ENCODE peak calls at places on chromosomes 7 and 10, in nine cellular contexts. N, A, I, S, Z, X, R, D and C are unnamed samples.

GRCh38 chr10:112332509-112333228 is 41.2 kb upstream of the ACSL5 start:
- DNase-seq in D (no peak), X (no peak), I (no peak), R (no peak), S (no peak), A (no peak), Z (peak; percentile 16), N (no peak), C (no peak)

GRCh38 chr7:46752881-46753366 is 829.0 kb downstream of the TNS3 start:
- DNase-seq in N (peak; percentile 54), R (no peak), I (no peak), D (no peak), A (no peak), Z (no peak), S (no peak), X (no peak), C (no peak)

GRCh38 chr10:99529483-99530107 is 3.1 kb upstream of the NKX2-3 start:
- DNase-seq in R (no peak), S (no peak), D (no peak), N (no peak), X (no peak), A (no peak), I (no peak), Z (no peak), C (no peak)

GRCh38 chr10:85977642-85978041 is 389.0 kb downstream of the GRID1 start:
- DNase-seq in S (no peak), X (no peak), N (no peak), D (no peak), A (no peak), R (peak; percentile 5), Z (no peak), I (no peak), C (no peak)

GRCh38 chr7:929311-929711 is 25.2 kb downstream of the ADAP1 start:
- DNase-seq in I (no peak), Z (no peak), S (no peak), A (no peak), D (no peak), R (no peak), X (no peak), N (no peak), C (no peak)

GRCh38 chr10:71268247-71268691 is 50.8 kb upstream of the SLC29A3 start:
- DNase-seq in I (no peak), A (peak; percentile 51), R (peak; percentile 68), Z (no peak), S (no peak), X (no peak), D (no peak), N (no peak), C (peak; percentile 74)

GRCh38 chr10:22156750-22157149 is 61.1 kb downstream of the EBLN1 start:
- DNase-seq in S (no peak), I (no peak), Z (no peak), A (no peak), R (no peak), X (no peak), D (no peak), N (no peak), C (no peak)

GRCh38 chr10:11017575-11018425 is at the start of gene CELF2:
- DNase-seq in R (peak; percentile 82), D (peak; percentile 24), S (peak; percentile 5), Z (peak; percentile 16), I (no peak), A (no peak), X (peak; percentile 23), N (peak; percentile 60), C (peak; percentile 65)

GRCh38 chr7:55441668-55442305 is 76.7 kb downstream of the LANCL2 start:
- DNase-seq in Z (peak; percentile 12), X (no peak), N (no peak), I (no peak), A (peak; percentile 10), R (no peak), D (no peak), S (no peak), C (no peak)